ENCODE peak calls at places on chromosome 4, in eight cellular contexts. F is left colon; Z is iPS-NIHi11; T is CD8-positive, alpha-beta memory T cell; S is B cell; V is T-helper 2 cell; Y is NCI-H460; D is retinal pigment epithelial cell. J is an unnamed sample.

GRCh38 chr4:5701971-5702370 is 6.4 kb downstream of the EVC2 start:
- DNase-seq in T (no peak), S (no peak), F (no peak), Y (no peak), D (no peak), V (no peak), Z (no peak), J (no peak)

GRCh38 chr4:85738721-85739120 is 263.8 kb downstream of the ARHGAP24 start:
- DNase-seq in S (no peak), F (no peak), Y (no peak), V (no peak), T (no peak), Z (no peak), D (no peak), J (no peak)

GRCh38 chr4:173039617-173040176 is 128.9 kb upstream of the GALNT7 start:
- DNase-seq in V (no peak), D (no peak), S (no peak), Z (no peak), T (no peak), F (no peak), Y (no peak), J (no peak)

GRCh38 chr4:43875655-43876054 is 573.0 kb downstream of the KCTD8 start:
- DNase-seq in S (no peak), Y (no peak), V (no peak), Z (peak; percentile 8), T (no peak), D (no peak), F (no peak), J (no peak)

GRCh38 chr4:16695896-16696295 is 202.5 kb downstream of the LDB2 start:
- DNase-seq in F (no peak), V (no peak), D (no peak), Y (no peak), Z (no peak), S (no peak), T (no peak), J (no peak)

GRCh38 chr4:163484906-163485305 is 9.6 kb upstream of the TMA16 start:
- DNase-seq in F (peak; percentile 58), Z (peak; percentile 68), D (no peak), Y (peak; percentile 42), V (peak; percentile 14), T (peak; percentile 47), S (peak; percentile 80), J (no peak)

GRCh38 chr4:7590205-7590604 is 155.5 kb upstream of the PSAPL1 start:
- DNase-seq in F (no peak), Z (no peak), Y (no peak), S (no peak), V (no peak), T (no peak), D (no peak), J (no peak)

GRCh38 chr4:118936406-118936805 is 47.8 kb downstream of the SYNPO2 start:
- DNase-seq in Z (no peak), T (no peak), D (no peak), F (no peak), S (no peak), Y (no peak), V (no peak), J (peak; percentile 77)

GRCh38 chr4:1009647-1010521 is 1.5 kb upstream of the FGFRL1 start:
- DNase-seq in Z (peak; percentile 86), S (peak; percentile 86), D (no peak), V (peak; percentile 62), F (peak; percentile 78), Y (peak; percentile 29), T (peak; percentile 67), J (no peak)

GRCh38 chr4:113591982-113592381 is 169.6 kb downstream of the CAMK2D start:
- DNase-seq in V (no peak), Y (no peak), Z (no peak), D (peak; percentile 81), T (no peak), S (no peak), F (no peak), J (no peak)

GRCh38 chr4:7052923-7053715 is 9.9 kb downstream of the TADA2B start:
- DNase-seq in T (no peak), Z (no peak), V (no peak), D (no peak), S (no peak), Y (no peak), F (no peak), J (no peak)

GRCh38 chr4:146370841-146371240 is 150.9 kb downstream of the SLC10A7 start:
- DNase-seq in D (no peak), Z (no peak), F (no peak), Y (no peak), V (no peak), T (no peak), S (no peak), J (no peak)

J was measured in NCI-H524 treated with DMSO at 0.1 percent for 48 hours.